ENCODE peak calls at places on chromosome 10, in six cellular contexts. F, I, V, R, P and B are unnamed samples.
A peak's percentile ranks its signal among the peaks of the same experiment; 100 is the strongest.

GRCh38 chr10:3805791-3806381 is 20.9 kb upstream of the KLF6 start:
- DNase-seq in P (peak; percentile 44), I (peak; percentile 77), F (peak; percentile 88), V (no peak), R (peak; percentile 86), B (peak; percentile 98)

GRCh38 chr10:116888380-116889055 is 39.2 kb downstream of the ENO4 start:
- DNase-seq in F (peak; percentile 87), V (peak; percentile 65), P (no peak), R (peak; percentile 74), I (peak; percentile 80), B (peak; percentile 71)

GRCh38 chr10:110840225-110840922 is 31.4 kb upstream of the PDCD4 start:
- DNase-seq in P (no peak), I (no peak), V (no peak), F (peak; percentile 30), R (peak; percentile 67), B (no peak)

GRCh38 chr10:34492081-34492480 is 323.0 kb downstream of the PARD3 start:
- DNase-seq in P (no peak), R (no peak), I (no peak), V (peak; percentile 82), F (no peak), B (no peak)

GRCh38 chr10:102701272-102701671 is 12.9 kb downstream of the ARL3 start:
- DNase-seq in P (no peak), R (no peak), F (no peak), V (no peak), I (no peak), B (no peak)

GRCh38 chr10:53606951-53607350 is 834.4 kb upstream of the MBL2 start:
- DNase-seq in V (no peak), F (no peak), P (no peak), R (no peak), I (no peak), B (no peak)

GRCh38 chr10:108434818-108435217 is 1270.3 kb upstream of the SORCS1 start:
- DNase-seq in V (no peak), F (no peak), I (no peak), R (no peak), P (no peak), B (no peak)

GRCh38 chr10:24784923-24785322 is 61.2 kb upstream of the ARHGAP21 start:
- DNase-seq in V (no peak), F (no peak), P (no peak), I (no peak), R (no peak), B (no peak)

GRCh38 chr10:114869500-114869899 is 47.9 kb downstream of the FHIP2A start:
- DNase-seq in V (no peak), F (peak; percentile 88), P (no peak), R (no peak), I (peak; percentile 81), B (peak; percentile 86)

GRCh38 chr10:74332398-74332797 is 181.4 kb downstream of the ADK start:
- DNase-seq in I (peak; percentile 39), V (no peak), P (no peak), R (no peak), F (no peak), B (no peak)

GRCh38 chr10:48600645-48601505 is 4.0 kb downstream of the ARHGAP22 start:
- DNase-seq in F (no peak), P (no peak), V (no peak), R (no peak), I (no peak), B (no peak)

GRCh38 chr10:3133948-3134347 is 38.6 kb downstream of the PITRM1 start:
- DNase-seq in V (no peak), R (no peak), P (no peak), F (no peak), I (no peak), B (no peak)

GRCh38 chr10:78526347-78526746 is 492.7 kb downstream of the RPS24 start:
- DNase-seq in I (no peak), V (no peak), P (no peak), F (no peak), R (no peak), B (no peak)

GRCh38 chr10:14240253-14241189 is 90.2 kb downstream of the FRMD4A start:
- DNase-seq in I (no peak), V (no peak), P (no peak), R (no peak), F (peak; percentile 15), B (no peak)

GRCh38 chr10:92695679-92696605 is 6.2 kb downstream of the HHEX start:
- DNase-seq in P (no peak), V (no peak), F (peak; percentile 58), I (peak; percentile 59), R (peak; percentile 31), B (no peak)

GRCh38 chr10:72010234-72010992 is 46.2 kb downstream of the CHST3 start:
- DNase-seq in P (no peak), V (no peak), F (no peak), I (no peak), R (no peak), B (no peak)

GRCh38 chr10:14602807-14603538 is 171.7 kb downstream of the FAM107B start:
- DNase-seq in P (no peak), I (no peak), R (no peak), F (no peak), V (no peak), B (peak; percentile 42)

GRCh38 chr10:91340613-91341362 is 69.4 kb upstream of the HECTD2 start:
- DNase-seq in F (peak; percentile 77), I (peak; percentile 99), R (no peak), V (peak; percentile 89), P (peak; percentile 9), B (peak; percentile 94)

GRCh38 chr10:108848016-108848415 is 1075.3 kb downstream of the XPNPEP1 start:
- DNase-seq in P (no peak), V (no peak), I (peak; percentile 3), F (no peak), R (no peak), B (no peak)

GRCh38 chr10:121310151-121310711 is 288.0 kb downstream of the FGFR2 start:
- DNase-seq in I (no peak), F (no peak), V (no peak), R (peak; percentile 61), P (no peak), B (no peak)

GRCh38 chr10:31617133-31617532 is 298.1 kb downstream of the ZEB1 start:
- DNase-seq in I (no peak), R (no peak), P (no peak), F (no peak), V (no peak), B (no peak)

GRCh38 chr10:4725917-4726606 is 99.9 kb upstream of the AKR1E2 start:
- DNase-seq in I (peak; percentile 90), F (peak; percentile 82), V (peak; percentile 69), P (no peak), R (no peak), B (peak; percentile 89)

GRCh38 chr10:43251664-43252165 is 15.2 kb downstream of the RASGEF1A start:
- DNase-seq in P (peak; percentile 2), R (no peak), F (no peak), V (no peak), I (no peak), B (no peak)

GRCh38 chr10:99369551-99369950 is 40.4 kb downstream of the CNNM1 start:
- DNase-seq in I (no peak), R (no peak), F (no peak), P (no peak), V (no peak), B (no peak)

GRCh38 chr10:95606922-95607321 is 45.8 kb upstream of the SORBS1 start:
- DNase-seq in P (no peak), F (peak; percentile 6), R (no peak), V (no peak), I (no peak), B (no peak)

GRCh38 chr10:118139321-118139720 is 92.6 kb upstream of the RAB11FIP2 start:
- DNase-seq in F (no peak), R (no peak), V (peak; percentile 2), P (no peak), I (no peak), B (no peak)

GRCh38 chr10:69577268-69578232 is 4.3 kb upstream of the NEUROG3 start:
- DNase-seq in V (no peak), I (no peak), R (peak; percentile 39), F (no peak), P (no peak), B (peak; percentile 2)

GRCh38 chr10:35421553-35422178 is 85.4 kb downstream of the CCNY start:
- DNase-seq in I (peak; percentile 92), R (peak; percentile 70), P (no peak), F (peak; percentile 91), V (no peak), B (peak; percentile 83)

GRCh38 chr10:57338823-57339558 is 928.7 kb downstream of the IPMK start:
- DNase-seq in F (peak; percentile 64), I (peak; percentile 31), P (no peak), R (no peak), V (no peak), B (peak; percentile 46)

GRCh38 chr10:52170776-52171175 is 143.3 kb upstream of the DKK1 start:
- DNase-seq in I (no peak), P (no peak), F (no peak), R (peak; percentile 84), V (no peak), B (no peak)

GRCh38 chr10:16644146-16644545 is 122.5 kb upstream of the C1QL3 start:
- DNase-seq in V (peak; percentile 68), F (peak; percentile 50), P (no peak), I (peak; percentile 68), R (no peak), B (peak; percentile 67)

GRCh38 chr10:124569623-124570470 is 108.2 kb downstream of the LHPP start:
- DNase-seq in I (no peak), F (no peak), V (no peak), R (no peak), P (no peak), B (no peak)

GRCh38 chr10:89283174-89283987 is 18.5 kb upstream of the IFIT2 start:
- DNase-seq in F (no peak), V (no peak), R (peak; percentile 18), P (no peak), I (peak; percentile 63), B (no peak)

GRCh38 chr10:43192824-43193223 is 54.6 kb downstream of the CSGALNACT2 start:
- DNase-seq in P (no peak), I (no peak), R (no peak), F (no peak), V (no peak), B (no peak)

GRCh38 chr10:97234403-97234802 is 48.6 kb upstream of the SLIT1 start:
- DNase-seq in R (no peak), I (peak; percentile 45), F (peak; percentile 78), V (no peak), P (no peak), B (peak; percentile 69)

GRCh38 chr10:77416327-77417135 is 221.1 kb downstream of the KCNMA1 start:
- DNase-seq in I (peak; percentile 83), V (no peak), F (peak; percentile 74), P (no peak), R (no peak), B (no peak)